ENCODE peak calls at places on chromosomes 16 and 17, in five cellular contexts. C is K562, E is GM12878, M is HCT116, O is SK-N-SH. B is an unnamed sample.

GRCh38 chr17:40895106-40895730 is 10.2 kb upstream of the KRT20 start:
- DNase-seq in C (no peak), E (no peak), M (no peak), O (no peak), B (no peak)

GRCh38 chr17:49523706-49524472 is 28.8 kb downstream of the NGFR start:
- DNase-seq in C (no peak), E (no peak), M (no peak), O (peak), B (no peak)

GRCh38 chr17:7864995-7865650 is 7.3 kb downstream of the CYB5D1 start:
- DNase-seq in C (no peak), E (no peak), M (no peak), O (no peak), B (no peak)

GRCh38 chr16:88549671-88550643 is 20.2 kb upstream of the ZC3H18 start:
- DNase-seq in C (no peak), E (no peak), M (no peak), O (peak), B (no peak)

GRCh38 chr16:88442811-88443576 is 10.1 kb upstream of the ZFPM1 start:
- DNase-seq in C (peak), E (no peak), M (peak), O (peak), B (no peak)

GRCh38 chr17:76240461-76241204 is at the start of gene RNF157:
- DNase-seq in C (peak), E (no peak), M (no peak), O (peak), B (no peak)

GRCh38 chr17:13806023-13806553 is 204.4 kb upstream of the HS3ST3A1 start:
- DNase-seq in C (no peak), E (no peak), M (no peak), O (no peak), B (no peak)

GRCh38 chr17:57604771-57605733 is 140.0 kb downstream of the CCDC182 start:
- DNase-seq in C (no peak), E (peak), M (no peak), O (peak), B (no peak)

GRCh38 chr17:34051046-34051445 is 204.0 kb upstream of the CCL2 start:
- DNase-seq in C (no peak), E (no peak), M (no peak), O (no peak), B (no peak)

GRCh38 chr17:14460502-14460901 is 159.6 kb downstream of the HS3ST3B1 start:
- DNase-seq in C (no peak), E (no peak), M (no peak), O (no peak), B (no peak)

GRCh38 chr16:19717319-19717718 is 708 bp downstream of the KNOP1 start:
- DNase-seq in C (no peak), E (no peak), M (no peak), O (no peak), B (no peak)

GRCh38 chr17:39659286-39660010 is 5.7 kb upstream of the TCAP start:
- DNase-seq in C (no peak), E (no peak), M (no peak), O (no peak), B (no peak)

GRCh38 chr17:44108440-44109311 is 14.8 kb downstream of the HDAC5 start:
- DNase-seq in C (peak), E (no peak), M (no peak), O (peak), B (no peak)

GRCh38 chr17:82910041-82910481 is 70.2 kb upstream of the ZNF750 start:
- DNase-seq in C (no peak), E (no peak), M (no peak), O (no peak), B (no peak)

GRCh38 chr16:56584276-56584675 is 5.1 kb upstream of the MT3 start:
- DNase-seq in C (no peak), E (no peak), M (no peak), O (no peak), B (no peak)

GRCh38 chr17:72344613-72345012 is 223.8 kb downstream of the SOX9 start:
- DNase-seq in C (no peak), E (no peak), M (no peak), O (no peak), B (no peak)

GRCh38 chr17:19672009-19672837 is 23.7 kb downstream of the ALDH3A2 start:
- DNase-seq in C (no peak), E (no peak), M (no peak), O (no peak), B (no peak)

GRCh38 chr16:57663436-57663835 is 4.7 kb upstream of the ADGRG3 start:
- DNase-seq in C (no peak), E (no peak), M (no peak), O (no peak), B (no peak)
- TF ChIP-seq SIN3A in C (no peak), E (no peak), M (no peak), O (no peak), B (no peak)

DNA sequence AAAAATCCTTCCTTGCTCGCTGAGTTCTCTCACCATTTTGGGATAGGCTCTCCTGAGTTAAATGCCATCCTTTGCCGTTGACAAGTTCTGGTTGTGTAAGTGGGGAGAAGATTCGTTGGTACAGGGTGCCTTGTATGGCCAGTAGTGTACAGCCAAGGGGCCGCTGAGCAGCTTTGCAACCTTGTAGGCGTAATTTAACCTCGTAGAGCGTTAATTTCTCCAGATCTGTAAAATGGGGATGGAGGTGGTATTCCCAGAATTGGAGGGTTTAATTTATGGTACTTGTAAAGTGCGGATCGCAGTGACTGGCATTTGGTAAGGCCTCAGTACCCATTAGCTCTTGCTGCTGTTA is 1.4 kb downstream of the ARSG start:
- DNase-seq in C (no peak), E (no peak), M (no peak), O (no peak), B (no peak)
- TF ChIP-seq SIN3A in C (no peak), E (no peak), M (no peak), O (no peak), B (no peak)

GRCh38 chr17:81398855-81399451 is 3.7 kb downstream of the BAHCC1 start:
- DNase-seq in C (no peak), E (no peak), M (no peak), O (no peak), B (no peak)

GRCh38 chr17:81396278-81396721 is 1.0 kb downstream of the BAHCC1 start:
- DNase-seq in C (no peak), E (no peak), M (no peak), O (no peak), B (no peak)

GRCh38 chr17:81398170-81398854 is 3.1 kb downstream of the BAHCC1 start:
- DNase-seq in C (no peak), E (no peak), M (no peak), O (peak), B (no peak)

GRCh38 chr17:81396722-81397313 is 1.6 kb downstream of the BAHCC1 start:
- DNase-seq in C (no peak), E (no peak), M (no peak), O (peak), B (no peak)

DNA sequence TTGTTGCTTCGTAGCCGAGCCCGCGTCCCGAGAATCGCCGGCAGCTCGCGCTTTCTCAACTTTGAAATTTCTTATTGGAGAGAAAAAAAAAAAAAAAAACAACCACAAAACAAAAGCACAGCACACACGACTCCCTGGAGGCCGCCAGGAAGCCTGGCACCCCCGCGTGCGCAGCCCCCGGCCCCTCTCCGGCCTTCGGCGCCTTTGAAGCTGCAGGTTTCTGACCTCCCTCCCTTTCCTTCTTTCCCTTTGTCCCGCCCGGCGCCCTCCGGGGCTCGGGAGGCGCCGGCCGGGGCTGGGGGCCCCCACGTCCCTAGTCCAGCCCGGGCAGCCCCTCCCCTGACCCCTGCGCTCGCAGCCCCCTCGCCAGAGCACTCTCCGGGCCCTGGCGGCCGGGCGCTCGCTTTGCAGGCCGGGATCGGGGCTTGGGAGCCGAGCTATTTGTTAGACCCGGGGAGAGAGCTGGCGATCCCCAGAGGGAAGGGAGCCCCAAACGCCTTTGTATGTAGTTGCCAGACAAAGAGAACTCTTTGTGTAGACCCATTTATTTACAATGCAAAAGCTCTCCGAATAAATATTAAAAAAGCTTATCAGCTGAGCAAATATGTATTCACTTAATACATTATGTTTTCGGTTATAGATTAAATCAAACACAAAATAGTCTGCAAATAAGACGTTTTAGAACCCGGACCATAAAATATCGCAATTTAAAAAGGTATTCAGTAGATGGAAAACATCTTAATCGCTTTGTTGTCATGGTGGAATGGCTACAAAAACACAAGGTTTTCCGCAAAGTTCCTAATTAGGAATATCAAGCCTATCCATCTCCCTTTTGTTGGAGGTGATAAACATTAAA is 2.3 kb downstream of the BAHCC1 start:
- DNase-seq in C (no peak), E (no peak), M (no peak), O (peak), B (no peak)
- TF ChIP-seq SIN3A in C (no peak), E (no peak), M (no peak), O (no peak), B (peak)

DNA sequence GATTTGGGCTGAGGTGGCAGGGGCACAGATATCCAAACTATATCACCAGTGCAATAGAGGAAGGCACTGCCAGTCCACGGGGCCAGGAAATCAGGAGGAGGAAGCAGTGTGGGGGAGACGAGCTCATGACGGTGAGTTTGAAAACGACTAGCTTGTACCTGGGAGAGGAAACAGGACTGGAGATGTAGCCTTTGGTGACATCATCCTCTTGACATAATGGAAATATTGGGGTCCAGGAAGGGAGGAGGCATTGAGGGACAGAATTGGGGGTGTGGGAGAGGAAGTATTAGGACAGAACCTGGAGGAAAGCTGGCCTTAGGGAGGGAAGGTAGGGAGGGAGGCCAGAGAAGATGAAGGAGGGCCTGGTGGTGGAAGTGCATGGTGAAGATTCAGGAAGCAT is 109.1 kb downstream of the RGS9 start:
- DNase-seq in C (no peak), E (no peak), M (no peak), O (no peak), B (no peak)
- TF ChIP-seq SIN3A in C (no peak), E (no peak), M (no peak), O (no peak), B (no peak)

DNA sequence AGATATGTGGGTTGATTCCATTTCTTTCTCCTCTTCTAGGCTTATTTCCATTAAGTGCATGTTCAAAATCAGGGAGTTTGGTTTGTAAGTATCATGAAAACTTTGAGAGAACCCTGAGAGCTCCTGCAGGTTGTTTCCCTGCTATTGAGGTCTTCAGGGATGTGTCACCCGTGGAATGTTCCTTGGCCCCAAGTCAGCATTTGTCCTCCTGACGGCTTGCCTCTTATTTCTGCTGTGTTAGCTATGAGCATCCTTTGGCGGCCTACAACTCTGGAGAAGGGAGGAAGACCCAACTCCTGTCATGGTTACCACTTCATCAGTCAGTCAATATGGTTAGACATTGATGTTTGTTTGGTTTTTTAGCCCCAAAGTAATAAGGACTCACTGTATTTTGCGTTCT is 180.8 kb downstream of the FTO start:
- DNase-seq in C (no peak), E (no peak), M (no peak), O (no peak), B (no peak)
- TF ChIP-seq SIN3A in C (no peak), E (no peak), M (no peak), O (no peak), B (no peak)

DNA sequence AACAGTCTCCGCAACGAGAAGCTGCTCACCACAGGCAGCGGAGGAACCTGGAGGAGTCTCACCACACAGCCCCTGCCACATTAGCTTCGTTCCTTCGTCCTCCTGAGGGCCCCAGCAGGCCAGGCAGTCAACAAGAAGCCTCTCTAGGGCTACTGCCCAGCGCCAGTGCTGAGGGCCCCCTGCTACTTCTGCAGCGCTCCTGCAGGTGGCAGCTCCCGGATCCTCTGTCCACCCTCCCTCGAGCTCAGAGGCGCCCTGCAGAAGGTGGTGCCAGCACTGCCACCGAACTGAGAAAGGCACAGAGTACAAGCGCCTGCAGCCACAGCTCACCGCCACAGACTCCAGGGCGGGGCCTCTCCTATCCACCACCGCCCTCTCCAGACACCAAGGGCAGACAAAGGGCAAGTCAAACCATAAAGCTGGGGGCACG is 27.3 kb downstream of the KDM8 start:
- DNase-seq in C (no peak), E (no peak), M (no peak), O (no peak), B (no peak)
- TF ChIP-seq SIN3A in C (no peak), E (no peak), M (no peak), O (no peak), B (no peak)